ENCODE peak calls at places on chromosomes 12 and 14, in seven cellular contexts. N, C, H, I, R, A and E are unnamed samples.

GRCh38 chr12:29510591-29511174 is 13.2 kb upstream of the OVCH1 start:
- DNase-seq in N (peak; percentile 19), C (no peak), H (no peak), I (no peak), R (no peak), A (no peak), E (no peak)

GRCh38 chr14:59267046-59267445 is 78.6 kb downstream of the DAAM1 start:
- DNase-seq in N (no peak), C (no peak), H (no peak), I (peak; percentile 35), R (no peak), A (no peak), E (no peak)

GRCh38 chr12:56723889-56724659 is 1.0 kb downstream of the NACA start:
- DNase-seq in N (peak; percentile 18), C (peak; percentile 67), H (no peak), I (peak; percentile 86), R (peak; percentile 76), A (peak; percentile 91), E (peak; percentile 79)

GRCh38 chr14:75132374-75133086 is 5.7 kb upstream of the NEK9 start:
- DNase-seq in N (peak; percentile 87), C (no peak), H (peak; percentile 63), I (peak; percentile 74), R (peak; percentile 82), A (peak; percentile 79), E (peak; percentile 38)

GRCh38 chr14:20508367-20508766 is 3.0 kb downstream of the RNASE10 start:
- DNase-seq in N (no peak), C (no peak), H (no peak), I (no peak), R (no peak), A (no peak), E (no peak)

GRCh38 chr14:68654471-68654941 is 138.4 kb downstream of the ZFP36L1 start:
- DNase-seq in N (no peak), C (no peak), H (no peak), I (no peak), R (no peak), A (no peak), E (no peak)

GRCh38 chr12:122076743-122077495 is 1.6 kb upstream of the MLXIP start:
- DNase-seq in N (no peak), C (peak; percentile 71), H (no peak), I (no peak), R (no peak), A (no peak), E (peak; percentile 63)

GRCh38 chr12:64608901-64609542 is 1.3 kb upstream of the RASSF3 start:
- DNase-seq in N (peak; percentile 64), C (no peak), H (peak; percentile 56), I (peak; percentile 68), R (peak; percentile 26), A (peak; percentile 20), E (no peak)

GRCh38 chr12:76085159-76085868 is 829 bp upstream of the NAP1L1 start:
- DNase-seq in N (no peak), C (no peak), H (peak; percentile 82), I (peak; percentile 77), R (peak; percentile 7), A (no peak), E (no peak)

GRCh38 chr12:126668961-126669360 is 1598.0 kb upstream of the TMEM132C start:
- DNase-seq in N (no peak), C (no peak), H (no peak), I (no peak), R (no peak), A (no peak), E (no peak)

GRCh38 chr12:75724913-75725312 is 213.5 kb upstream of the KRR1 start:
- DNase-seq in N (no peak), C (no peak), H (no peak), I (peak; percentile 92), R (peak; percentile 35), A (peak; percentile 43), E (no peak)

GRCh38 chr12:76680940-76681339 is 83.0 kb upstream of the ZDHHC17 start:
- DNase-seq in N (no peak), C (no peak), H (no peak), I (peak; percentile 88), R (no peak), A (no peak), E (no peak)

GRCh38 chr14:65414961-65415589 is 2.5 kb downstream of the FUT8 start:
- DNase-seq in N (peak; percentile 29), C (no peak), H (no peak), I (peak; percentile 50), R (peak; percentile 9), A (no peak), E (no peak)

GRCh38 chr12:87813476-87814234 is 215.5 kb downstream of the C12orf50 start:
- DNase-seq in N (no peak), C (no peak), H (no peak), I (peak; percentile 89), R (no peak), A (no peak), E (no peak)

GRCh38 chr14:43172899-43173548 is 1334.1 kb downstream of the FSCB start:
- DNase-seq in N (no peak), C (no peak), H (no peak), I (no peak), R (no peak), A (no peak), E (no peak)

GRCh38 chr14:96135285-96135684 is 69.4 kb upstream of the BDKRB2 start:
- DNase-seq in N (no peak), C (no peak), H (no peak), I (no peak), R (peak; percentile 21), A (no peak), E (no peak)

GRCh38 chr14:100839573-100840175 is 13.8 kb downstream of the MEG3 start:
- DNase-seq in N (no peak), C (peak; percentile 70), H (no peak), I (no peak), R (no peak), A (no peak), E (peak; percentile 58)

GRCh38 chr14:75884198-75884611 is 97.6 kb downstream of the TGFB3 start:
- DNase-seq in N (peak; percentile 51), C (no peak), H (no peak), I (peak; percentile 86), R (no peak), A (no peak), E (no peak)

GRCh38 chr12:52215587-52216031 is 17.4 kb upstream of the KRT7 start:
- DNase-seq in N (no peak), C (peak; percentile 76), H (peak; percentile 33), I (peak; percentile 79), R (peak; percentile 54), A (no peak), E (peak; percentile 15)

GRCh38 chr14:75578786-75579781 is 664 bp downstream of the FLVCR2 start:
- DNase-seq in N (no peak), C (no peak), H (no peak), I (peak; percentile 31), R (peak; percentile 51), A (peak; percentile 28), E (peak; percentile 72)

GRCh38 chr12:93756295-93756694 is 79.1 kb downstream of the CRADD start:
- DNase-seq in N (no peak), C (no peak), H (no peak), I (no peak), R (no peak), A (no peak), E (no peak)

GRCh38 chr14:80567905-80568512 is 356.7 kb upstream of the DIO2 start:
- DNase-seq in N (no peak), C (no peak), H (no peak), I (peak; percentile 68), R (no peak), A (no peak), E (no peak)
- H3K4me3 ChIP-seq in N (no peak overlapping the region), C (no peak overlapping the region), H (no peak overlapping the region), I (no peak overlapping the region), R (no peak overlapping the region), A (no peak overlapping the region), E (no peak overlapping the region)

DNA sequence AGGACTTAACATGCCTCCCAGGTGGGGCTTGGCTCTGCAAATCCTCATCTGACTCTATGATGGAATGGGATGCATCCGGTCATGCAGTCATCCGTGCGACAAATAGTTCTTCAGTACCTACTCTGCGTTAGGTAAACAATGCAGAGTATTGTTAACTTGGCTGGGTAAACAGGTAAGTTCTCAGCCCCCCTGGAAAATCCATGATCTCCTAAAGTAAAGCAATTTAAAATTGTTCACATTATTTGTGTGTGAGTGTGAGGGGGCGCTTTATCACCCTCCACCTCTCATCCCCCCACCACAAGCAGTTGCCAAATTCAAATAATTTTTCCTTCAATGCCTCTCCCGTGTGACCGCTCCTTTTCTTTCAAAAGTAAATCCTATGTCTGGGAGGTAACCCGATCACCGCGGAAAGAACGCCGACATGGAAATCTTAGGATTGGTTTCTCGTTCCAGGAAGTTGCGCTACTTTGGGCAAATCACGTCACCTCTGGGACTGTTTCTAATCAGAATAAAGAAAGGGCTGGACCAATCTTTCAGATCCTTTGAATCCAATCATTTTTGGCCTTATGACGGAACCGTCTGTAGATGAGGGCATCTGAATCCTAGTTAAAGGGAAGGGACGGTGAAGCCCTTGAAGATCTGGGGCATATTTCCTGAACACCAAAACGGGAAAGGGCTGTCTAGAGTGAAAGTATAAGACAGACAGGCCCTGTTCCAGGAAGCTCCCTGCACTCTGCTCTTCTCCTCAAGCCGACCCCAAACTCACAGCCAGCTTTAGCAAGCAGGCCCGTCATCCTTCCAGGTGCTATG is 44.0 kb upstream of the SINHCAF start:
- DNase-seq in N (peak; percentile 86), C (no peak), H (no peak), I (peak; percentile 51), R (peak; percentile 74), A (peak; percentile 31), E (peak; percentile 66)
- H3K4me3 ChIP-seq in N (peak overlapping the region; percentile 45), C (peak overlapping the region; percentile 79), H (no peak overlapping the region), I (no peak overlapping the region), R (no peak overlapping the region), A (no peak overlapping the region), E (peak overlapping the region; percentile 36)

GRCh38 chr12:26939192-26939832 is 1.0 kb downstream of the FGFR1OP2 start:
- DNase-seq in N (no peak), C (no peak), H (no peak), I (peak; percentile 31), R (no peak), A (no peak), E (no peak)

GRCh38 chr12:26941251-26941650 is 3.0 kb downstream of the FGFR1OP2 start:
- DNase-seq in N (no peak), C (no peak), H (no peak), I (no peak), R (no peak), A (no peak), E (no peak)

GRCh38 chr12:26938660-26939185 is 453 bp downstream of the FGFR1OP2 start:
- DNase-seq in N (peak; percentile 72), C (peak; percentile 86), H (no peak), I (no peak), R (no peak), A (no peak), E (peak; percentile 35)

GRCh38 chr12:26940820-26941219 is 2.5 kb downstream of the FGFR1OP2 start:
- DNase-seq in N (no peak), C (no peak), H (no peak), I (peak; percentile 15), R (no peak), A (no peak), E (no peak)

DNA sequence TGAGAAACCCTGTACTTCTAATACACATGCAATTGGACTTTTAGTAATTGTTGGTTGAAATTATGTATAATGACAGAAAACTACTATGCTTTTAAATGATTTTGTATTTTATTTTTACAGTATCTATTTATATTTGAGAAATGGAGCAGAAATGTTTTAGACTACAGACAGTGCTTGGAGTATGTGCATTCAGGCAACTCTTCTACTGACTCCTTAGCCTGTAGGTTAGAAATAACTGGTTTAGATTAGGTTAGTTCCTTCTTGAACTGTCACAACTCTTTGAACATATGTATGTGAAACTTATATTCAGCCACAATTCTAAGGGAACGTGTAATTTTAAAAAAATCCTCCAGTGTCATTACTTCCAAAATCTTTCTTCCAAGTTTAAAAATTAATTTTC is 1.7 kb downstream of the FGFR1OP2 start:
- DNase-seq in N (no peak), C (no peak), H (no peak), I (no peak), R (no peak), A (no peak), E (no peak)
- H3K4me3 ChIP-seq in N (peak overlapping the region; percentile 92), C (peak overlapping the region; percentile 96), H (peak overlapping the region; percentile 87), I (peak overlapping the region; percentile 14), R (no peak overlapping the region), A (no peak overlapping the region), E (peak overlapping the region; percentile 93)

GRCh38 chr12:124171231-124171985 is 123.5 kb upstream of the RFLNA start:
- DNase-seq in N (no peak), C (no peak), H (no peak), I (no peak), R (no peak), A (no peak), E (no peak)
- H3K4me3 ChIP-seq in N (no peak overlapping the region), C (no peak overlapping the region), H (no peak overlapping the region), I (no peak overlapping the region), R (no peak overlapping the region), A (no peak overlapping the region), E (no peak overlapping the region)